ENCODE peak calls at places on chromosomes 5 and 9, in six cellular contexts. C is OCI-LY7; T is dorsolateral prefrontal cortex; S is GM12865; J is upper lobe of left lung; R is CD8-positive, alpha-beta T cell. F is an unnamed sample.

GRCh38 chr9:89961616-89962341 is 357.0 kb downstream of the GADD45G start:
- DNase-seq in J (no peak), S (no peak), T (no peak), R (no peak), C (no peak), F (peak)

GRCh38 chr5:128349044-128349629 is 188.9 kb downstream of the FBN2 start:
- DNase-seq in S (no peak), J (no peak), R (no peak), T (no peak), C (no peak), F (no peak)

GRCh38 chr5:91269198-91269597 is 113.9 kb downstream of the ARRDC3 start:
- DNase-seq in R (no peak), C (no peak), S (peak), J (no peak), T (no peak), F (no peak)

GRCh38 chr5:69265931-69266330 is 31.2 kb downstream of the CDK7 start:
- DNase-seq in R (no peak), C (peak), S (peak), T (no peak), J (peak), F (no peak)

GRCh38 chr9:21294904-21295538 is 10.1 kb downstream of the IFNA5 start:
- DNase-seq in S (peak), J (no peak), C (no peak), R (no peak), T (no peak), F (no peak)

GRCh38 chr5:141420855-141421488 is at the start of gene PCDHGA11:
- DNase-seq in T (no peak), C (peak), R (no peak), S (peak), J (peak), F (peak)

GRCh38 chr5:142484821-142485387 is 160.1 kb upstream of the SPRY4 start:
- DNase-seq in T (no peak), R (no peak), C (no peak), J (no peak), S (no peak), F (no peak)

GRCh38 chr9:37676411-37676830 is 25.7 kb downstream of the FRMPD1 start:
- DNase-seq in J (no peak), R (no peak), T (peak), S (no peak), C (no peak), F (no peak)

GRCh38 chr5:181235323-181235688 is 8.4 kb downstream of the RACK1 start:
- DNase-seq in S (no peak), R (no peak), J (no peak), C (no peak), T (no peak), F (no peak)

GRCh38 chr9:81562221-81563019 is 126.9 kb downstream of the TLE1 start:
- DNase-seq in T (no peak), C (no peak), R (no peak), S (no peak), J (no peak), F (peak)

GRCh38 chr5:145245354-145245753 is 589.8 kb downstream of the PRELID2 start:
- DNase-seq in S (no peak), C (no peak), T (no peak), J (no peak), R (no peak), F (peak)

GRCh38 chr5:94316916-94317838 is 301.2 kb downstream of the KIAA0825 start:
- DNase-seq in S (peak), T (no peak), J (no peak), R (no peak), C (no peak), F (no peak)

GRCh38 chr5:179889885-179890284 is 17.8 kb downstream of the TBC1D9B start:
- DNase-seq in S (no peak), J (no peak), C (no peak), R (no peak), T (no peak), F (no peak)

GRCh38 chr9:131651599-131651998 is 88.3 kb downstream of the RAPGEF1 start:
- DNase-seq in S (no peak), R (no peak), C (no peak), J (no peak), T (no peak), F (no peak)

GRCh38 chr5:154202379-154203260 is 12.1 kb downstream of the GALNT10 start:
- DNase-seq in J (no peak), T (no peak), C (no peak), R (peak), S (peak), F (no peak)

GRCh38 chr5:41527201-41527779 is 16.9 kb upstream of the PLCXD3 start:
- DNase-seq in T (no peak), J (no peak), C (no peak), R (no peak), S (no peak), F (peak)

GRCh38 chr9:38621434-38622082 is 1.2 kb upstream of the ANKRD18A start:
- DNase-seq in T (no peak), C (no peak), S (no peak), R (peak), J (peak), F (no peak)

GRCh38 chr9:86549434-86549833 is 195.2 kb upstream of the TUT7 start:
- DNase-seq in R (no peak), S (no peak), J (no peak), T (no peak), C (no peak), F (peak)

GRCh38 chr9:129327552-129328283 is 149.7 kb upstream of the IER5L start:
- DNase-seq in S (no peak), R (no peak), C (no peak), J (no peak), T (no peak), F (no peak)

GRCh38 chr9:35553670-35554543 is 51.2 kb upstream of the TESK1 start:
- DNase-seq in S (peak), C (peak), R (no peak), J (no peak), T (peak), F (peak)

GRCh38 chr5:135308245-135308644 is 90.8 kb downstream of the MACROH2A1 start:
- DNase-seq in J (no peak), S (no peak), C (no peak), T (no peak), R (no peak), F (no peak)

GRCh38 chr5:171858303-171858702 is 72.7 kb downstream of the SMIM23 start:
- DNase-seq in R (no peak), S (peak), T (no peak), C (peak), J (no peak), F (no peak)

GRCh38 chr9:35814841-35815543 is at the start of gene HINT2:
- DNase-seq in T (peak), J (peak), C (peak), S (peak), R (peak), F (peak)

GRCh38 chr5:9838906-9839305 is 208.8 kb upstream of the TAS2R1 start:
- DNase-seq in T (peak), C (no peak), S (no peak), J (no peak), R (no peak), F (no peak)

DNA sequence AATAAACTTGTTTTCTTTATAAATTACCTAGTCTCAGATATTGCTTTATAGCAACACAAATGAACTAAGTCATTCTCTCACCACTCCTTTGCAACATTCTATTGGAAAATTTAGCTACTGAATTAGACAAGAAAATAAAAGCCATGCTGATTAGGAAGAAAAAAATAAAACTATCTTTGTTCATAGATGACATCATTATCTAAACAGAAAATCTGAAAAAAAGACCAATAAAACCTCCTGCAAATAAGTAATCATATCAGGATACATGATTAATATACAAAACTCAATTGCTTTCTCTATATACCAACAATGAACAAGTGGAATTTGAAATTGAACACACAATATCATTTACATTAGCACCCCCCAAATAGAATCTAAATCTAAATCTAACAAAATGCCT is 455.3 kb upstream of the KIF2A start:
- DNase-seq in T (no peak), C (no peak), R (no peak), J (no peak), S (no peak), F (no peak)
- TF ChIP-seq CTCF in T (no peak), C (no peak), R (no peak), J (no peak), S (no peak), F (no peak)

GRCh38 chr5:149546974-149547373 is 4.3 kb downstream of the CSNK1A1 start:
- DNase-seq in J (no peak), C (no peak), R (no peak), S (no peak), T (no peak), F (no peak)
- H3K4me3 ChIP-seq in J (no peak), C (peak), R (no peak), S (no peak), T (peak), F (peak)

GRCh38 chr9:137028281-137029057 is 432 bp upstream of the ABCA2 start:
- DNase-seq in R (peak), T (peak), C (peak), J (peak), S (peak), F (no peak)
- TF ChIP-seq CTCF in R (no peak), T (no peak), C (peak), J (peak), S (peak), F (peak)

DNA sequence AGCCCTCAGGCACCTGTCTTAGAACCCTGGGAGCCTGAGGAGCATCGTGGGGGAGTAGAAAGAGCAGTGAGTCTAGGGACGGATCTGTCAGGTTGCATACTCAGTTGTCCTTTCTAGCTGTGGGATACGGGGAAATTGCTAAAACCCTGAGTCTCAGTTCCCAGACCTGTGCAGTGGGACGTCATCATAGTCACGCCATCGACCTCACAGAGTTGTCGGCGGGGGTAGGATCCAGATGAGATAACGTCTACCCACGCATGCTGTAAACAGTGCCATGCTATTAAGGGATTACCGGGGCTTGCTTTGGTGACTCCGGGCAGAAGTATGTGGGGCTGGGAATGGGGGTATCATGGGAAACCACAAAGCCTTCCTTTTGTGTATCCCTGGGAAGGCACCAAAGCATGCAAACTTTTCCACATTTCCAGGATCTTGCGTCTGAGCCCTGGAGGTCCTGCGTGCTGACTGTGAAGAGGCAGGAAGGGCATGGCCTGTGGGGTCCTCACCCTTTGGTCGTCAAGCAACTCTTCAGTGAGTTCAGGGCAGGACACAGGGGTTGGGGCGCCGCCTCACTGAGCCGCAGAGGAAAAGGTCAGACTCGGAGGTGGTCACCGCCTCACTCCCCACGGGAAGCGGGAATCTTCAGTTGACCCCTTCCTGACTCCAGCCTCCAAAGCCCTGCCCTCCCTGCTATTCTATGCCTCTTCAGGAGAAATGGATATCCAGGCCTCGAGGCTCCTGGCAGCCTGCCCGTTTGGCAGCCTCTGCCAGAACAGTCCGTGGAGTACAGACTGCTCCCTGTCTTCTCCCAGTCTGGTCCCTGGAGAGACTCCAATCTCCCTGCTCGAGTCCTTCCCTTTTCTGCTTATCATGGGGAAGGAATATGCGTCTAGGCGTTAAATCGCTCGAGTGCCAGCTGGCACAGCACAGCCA is 186.8 kb upstream of the KLF9 start:
- DNase-seq in R (peak), J (peak), S (no peak), T (peak), C (no peak), F (peak)
- H3K4me3 ChIP-seq in R (no peak), J (no peak), S (no peak), T (peak), C (no peak), F (no peak)

GRCh38 chr5:8729437-8729836 is 816.4 kb downstream of the SEMA5A start:
- DNase-seq in C (no peak), J (no peak), S (no peak), R (no peak), T (no peak), F (no peak)
- TF ChIP-seq CTCF in C (no peak), J (no peak), S (no peak), R (no peak), T (no peak), F (no peak)

GRCh38 chr9:16868706-16869105 is 1.8 kb downstream of the BNC2 start:
- DNase-seq in R (no peak), T (no peak), J (no peak), C (no peak), S (no peak), F (no peak)

GRCh38 chr9:16864741-16865434 is 5.6 kb downstream of the BNC2 start:
- DNase-seq in J (no peak), R (no peak), C (no peak), T (no peak), S (no peak), F (no peak)

GRCh38 chr9:16869140-16869903 is 1.1 kb downstream of the BNC2 start:
- DNase-seq in T (no peak), J (no peak), C (no peak), S (no peak), R (no peak), F (no peak)

GRCh38 chr9:16867571-16868311 is 2.7 kb downstream of the BNC2 start:
- DNase-seq in T (no peak), C (no peak), S (no peak), R (no peak), J (no peak), F (no peak)

DNA sequence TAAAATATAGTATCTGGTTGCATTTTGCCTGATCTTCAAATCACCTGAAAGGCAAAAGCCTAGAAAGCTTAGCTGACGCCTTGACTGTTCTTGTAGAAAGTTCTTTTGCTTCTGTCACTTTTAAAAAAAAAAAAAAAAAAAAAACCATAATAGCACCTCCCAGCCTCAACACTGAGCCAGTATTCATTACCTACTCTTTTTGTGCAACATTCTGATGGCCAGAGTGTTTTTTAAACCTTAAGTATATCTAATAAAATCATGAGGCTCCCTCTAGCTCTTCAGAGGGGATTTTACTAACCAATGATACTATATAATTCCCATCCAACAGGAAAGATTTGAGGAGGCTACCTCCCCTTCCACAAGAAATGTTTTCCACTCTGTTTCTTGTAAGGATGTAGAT is 3.9 kb downstream of the BNC2 start:
- DNase-seq in J (no peak), R (no peak), S (no peak), T (no peak), C (no peak), F (no peak)
- H3K4me3 ChIP-seq in J (no peak), R (no peak), S (no peak), T (no peak), C (no peak), F (peak)

GRCh38 chr5:148125641-148126040 is 42.7 kb upstream of the SPINK14 start:
- DNase-seq in C (no peak), R (no peak), S (peak), J (no peak), T (no peak), F (no peak)
- TF ChIP-seq CTCF in C (peak), R (no peak), S (no peak), J (no peak), T (no peak), F (peak)

GRCh38 chr5:111211341-111211740 is 12.8 kb upstream of the CAMK4 start:
- DNase-seq in C (no peak), J (no peak), S (no peak), R (no peak), T (no peak), F (no peak)
- H3K4me3 ChIP-seq in C (no peak), J (no peak), S (no peak), R (no peak), T (no peak), F (no peak)

F was measured in astrocyte of the cerebellum.